ENCODE peak calls at places on chromosomes 4 and X, in seven cellular contexts. W, Y, P, I, Q, R and A are unnamed samples.

GRCh38 chr4:189059996-189060570 is 880.6 kb upstream of the FRG1 start:
- DNase-seq in W (no peak), Y (no peak), P (no peak), I (no peak), Q (no peak), R (no peak), A (no peak)

GRCh38 chr4:118975487-118976192 is 87.0 kb downstream of the SYNPO2 start:
- DNase-seq in W (no peak), Y (no peak), P (no peak), I (no peak), Q (no peak), R (no peak), A (no peak)

GRCh38 chrX:18668468-18668867 is 3.4 kb downstream of the RS1 start:
- DNase-seq in W (no peak), Y (no peak), P (no peak), I (no peak), Q (no peak), R (no peak), A (no peak)

GRCh38 chrX:96689951-96690350 is 5.3 kb downstream of the DIAPH2 start:
- DNase-seq in W (no peak), Y (no peak), P (no peak), I (no peak), Q (peak), R (no peak), A (no peak)

GRCh38 chr4:156228706-156229105 is 275.0 kb upstream of the CTSO start:
- DNase-seq in W (no peak), Y (no peak), P (no peak), I (no peak), Q (peak), R (no peak), A (no peak)

GRCh38 chrX:19912-20571 is 261.1 kb upstream of the PLCXD1 start:
- DNase-seq in W (no peak), Y (no peak), P (peak), I (peak), Q (no peak), R (no peak), A (no peak)

GRCh38 chr4:163816494-163816893 is 322.0 kb downstream of the TMA16 start:
- DNase-seq in W (no peak), Y (no peak), P (no peak), I (no peak), Q (no peak), R (no peak), A (no peak)

GRCh38 chr4:4658051-4658450 is 116.2 kb upstream of the STX18 start:
- DNase-seq in W (no peak), Y (no peak), P (no peak), I (no peak), Q (no peak), R (peak), A (no peak)

GRCh38 chrX:83759872-83760271 is 101.1 kb upstream of the CYLC1 start:
- DNase-seq in W (no peak), Y (no peak), P (no peak), I (peak), Q (peak), R (no peak), A (peak)

GRCh38 chr4:113186960-113187757 is 137.7 kb downstream of the ANK2 start:
- DNase-seq in W (no peak), Y (no peak), P (no peak), I (no peak), Q (no peak), R (no peak), A (no peak)

GRCh38 chr4:56953680-56954520 is 23.5 kb downstream of the NOA1 start:
- DNase-seq in W (no peak), Y (no peak), P (no peak), I (no peak), Q (no peak), R (no peak), A (no peak)

GRCh38 chrX:115192244-115192700 is 3.1 kb downstream of the RBMXL3 start:
- DNase-seq in W (no peak), Y (no peak), P (no peak), I (no peak), Q (no peak), R (no peak), A (no peak)

GRCh38 chr4:183182873-183183725 is 84.0 kb downstream of the WWC2 start:
- DNase-seq in W (no peak), Y (peak), P (no peak), I (peak), Q (peak), R (peak), A (peak)

GRCh38 chr4:100872811-100873210 is 355.0 kb upstream of the EMCN start:
- DNase-seq in W (no peak), Y (no peak), P (no peak), I (no peak), Q (no peak), R (no peak), A (no peak)

GRCh38 chr4:96154676-96155075 is 314.8 kb downstream of the PDHA2 start:
- DNase-seq in W (no peak), Y (no peak), P (no peak), I (no peak), Q (no peak), R (no peak), A (no peak)

GRCh38 chrX:39675619-39676018 is 422.1 kb downstream of the BCOR start:
- DNase-seq in W (no peak), Y (peak), P (no peak), I (no peak), Q (no peak), R (no peak), A (no peak)

GRCh38 chr4:111399523-111400135 is 745.6 kb upstream of the FAM241A start:
- DNase-seq in W (no peak), Y (peak), P (no peak), I (no peak), Q (peak), R (no peak), A (no peak)

GRCh38 chr4:24067781-24068193 is 177.9 kb upstream of the PPARGC1A start:
- DNase-seq in W (no peak), Y (peak), P (no peak), I (no peak), Q (peak), R (no peak), A (no peak)

GRCh38 chr4:90906239-90906638 is 779.0 kb downstream of the CCSER1 start:
- DNase-seq in W (no peak), Y (no peak), P (no peak), I (no peak), Q (no peak), R (no peak), A (no peak)

GRCh38 chr4:14965071-14965470 is 37.2 kb upstream of the CPEB2 start:
- DNase-seq in W (no peak), Y (no peak), P (no peak), I (no peak), Q (no peak), R (no peak), A (no peak)

DNA sequence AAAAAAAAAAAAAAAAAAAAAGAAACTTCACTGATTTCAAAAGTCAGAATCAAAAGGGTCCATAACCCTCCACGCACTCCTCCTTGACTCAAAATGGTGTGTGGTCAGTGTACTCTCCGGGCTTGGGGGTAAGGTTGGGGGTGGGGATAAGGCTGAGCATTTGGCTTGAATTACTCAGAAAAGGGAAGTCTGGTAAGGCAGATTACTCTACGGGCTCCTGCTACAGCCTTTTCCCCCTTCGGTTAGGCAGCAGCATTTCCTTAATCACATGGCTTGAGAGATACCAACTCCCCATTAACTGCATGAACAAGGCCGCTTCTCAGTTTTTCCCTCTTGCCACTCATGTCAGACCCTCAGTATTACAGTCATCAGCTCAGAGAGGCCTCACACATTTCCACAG is 135.4 kb upstream of the DUSP21 start:
- DNase-seq in W (no peak), Y (no peak), P (no peak), I (no peak), Q (no peak), R (no peak), A (peak)
- TF ChIP-seq POLR2A in W (no peak), Y (no peak), P (no peak), I (no peak), Q (no peak), R (no peak), A (no peak)

GRCh38 chr4:2036327-2036726 is 22.8 kb upstream of the NAT8L start:
- DNase-seq in W (no peak), Y (no peak), P (no peak), I (no peak), Q (no peak), R (no peak), A (no peak)
- TF ChIP-seq POLR2A in W (no peak), Y (no peak), P (no peak), I (no peak), Q (no peak), R (no peak), A (no peak)

DNA sequence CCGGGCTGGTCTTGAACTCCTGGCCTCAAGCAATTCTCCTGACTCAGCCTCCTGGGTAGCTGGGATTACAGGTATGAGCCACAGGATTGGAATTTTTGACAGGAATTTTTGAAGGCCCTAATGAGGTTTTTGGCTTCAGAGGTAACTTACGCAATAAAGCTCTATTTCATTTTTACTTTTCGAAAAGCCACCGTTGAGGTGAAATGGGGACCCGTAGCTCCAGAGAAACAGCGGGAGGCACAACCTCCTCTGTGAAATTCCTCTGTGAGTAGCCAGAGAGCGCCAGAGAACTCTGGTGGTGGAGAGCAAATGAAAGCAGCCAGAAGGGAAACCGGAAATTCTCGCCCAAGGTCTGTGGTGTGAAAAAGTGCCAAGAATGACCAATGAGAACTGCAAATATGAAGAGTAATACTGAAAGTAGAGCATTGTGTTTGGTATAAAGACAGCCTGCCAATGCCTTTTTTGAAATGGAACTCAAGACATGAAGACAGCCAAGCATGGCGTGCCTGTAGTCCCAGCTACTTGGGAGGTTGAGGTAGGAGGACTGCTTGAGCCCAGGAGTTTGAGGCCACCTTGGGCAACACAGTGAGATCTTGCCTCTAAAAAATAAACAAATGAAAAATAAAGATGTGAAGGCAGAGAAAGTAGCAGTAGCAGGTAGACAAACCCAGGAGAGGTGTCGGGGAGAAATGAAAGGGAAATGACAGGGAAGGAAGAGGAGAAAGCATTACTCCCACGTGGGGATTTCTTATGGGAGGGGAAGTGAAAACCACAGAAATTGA is 33.0 kb upstream of the TMEM131L start:
- DNase-seq in W (peak), Y (peak), P (peak), I (peak), Q (peak), R (peak), A (peak)
- TF ChIP-seq POLR2A in W (peak), Y (no peak), P (no peak), I (no peak), Q (no peak), R (no peak), A (no peak)

GRCh38 chrX:46704767-46705386 is 54.0 kb downstream of the SLC9A7 start:
- DNase-seq in W (no peak), Y (no peak), P (no peak), I (no peak), Q (peak), R (no peak), A (peak)
- TF ChIP-seq POLR2A in W (peak), Y (no peak), P (no peak), I (no peak), Q (no peak), R (no peak), A (no peak)

DNA sequence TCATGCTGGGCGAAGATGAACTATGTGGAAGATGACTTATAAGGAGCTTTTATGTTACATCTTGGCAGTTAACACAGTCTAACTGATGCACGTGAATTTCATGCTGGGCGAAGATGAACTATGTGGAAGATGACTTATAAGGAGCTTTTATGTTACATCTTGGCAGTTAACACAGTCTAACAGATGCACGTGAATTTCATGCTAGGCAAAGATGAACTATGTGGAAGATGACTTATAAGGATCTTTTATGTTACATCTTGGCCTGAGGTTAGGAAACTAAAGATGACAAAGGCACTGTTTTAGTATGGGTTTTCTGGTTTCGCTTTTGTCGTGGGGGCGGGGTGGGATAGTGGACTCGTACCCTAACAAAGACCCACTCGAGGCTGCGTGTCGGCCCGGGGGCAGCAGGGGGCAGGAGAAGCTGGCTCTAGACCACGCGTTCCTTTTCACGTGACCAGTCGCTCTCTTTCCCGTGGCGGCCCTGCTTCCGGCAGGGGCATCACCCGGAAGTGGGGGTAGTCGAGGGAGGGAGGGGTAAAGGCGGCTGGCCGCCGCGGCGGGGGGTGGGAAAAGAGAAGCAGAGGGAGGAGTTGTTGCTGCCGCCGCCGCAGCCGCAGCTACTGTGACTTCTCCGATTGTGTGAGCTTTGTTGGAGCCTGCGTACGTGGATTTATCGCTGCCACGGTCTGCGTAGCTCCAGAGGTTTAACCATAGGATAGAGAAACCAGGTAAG is at the start of gene ATP7A:
- DNase-seq in W (peak), Y (peak), P (peak), I (peak), Q (peak), R (peak), A (peak)
- TF ChIP-seq POLR2A in W (peak), Y (peak), P (no peak), I (peak), Q (peak), R (no peak), A (peak)